ENCODE peak calls at places on chromosomes 12 and 14, in eight cellular contexts. T, Z, J, M, O, K, S and W are unnamed samples.

GRCh38 chr12:70418101-70418500 is 52.0 kb downstream of the KCNMB4 start:
- DNase-seq in J (no peak), O (no peak), Z (no peak), K (no peak), T (peak; percentile 6), M (no peak), S (no peak), W (no peak)

GRCh38 chr12:119225454-119225853 is 46.7 kb downstream of the HSPB8 start:
- DNase-seq in J (no peak), Z (no peak), M (no peak), T (no peak), O (no peak), K (no peak), S (no peak), W (no peak)

GRCh38 chr12:121713257-121714155 is 954 bp downstream of the TMEM120B start:
- DNase-seq in J (peak; percentile 33), O (no peak), S (no peak), K (no peak), Z (no peak), M (no peak), T (peak; percentile 35), W (no peak)

GRCh38 chr14:105094193-105094907 is 29.1 kb upstream of the GPR132 start:
- DNase-seq in J (no peak), M (no peak), S (no peak), T (no peak), K (no peak), Z (no peak), O (no peak), W (no peak)

GRCh38 chr14:77088219-77088618 is 9.8 kb upstream of the CIPC start:
- DNase-seq in J (no peak), K (no peak), T (no peak), M (no peak), O (no peak), Z (no peak), S (no peak), W (no peak)

GRCh38 chr12:3671330-3672112 is 81.4 kb downstream of the CRACR2A start:
- DNase-seq in O (no peak), Z (no peak), M (no peak), K (no peak), T (no peak), S (no peak), J (no peak), W (no peak)

GRCh38 chr12:27622436-27623185 is 73.6 kb upstream of the REP15 start:
- DNase-seq in J (no peak), S (no peak), Z (no peak), T (no peak), M (no peak), K (no peak), O (no peak), W (no peak)

GRCh38 chr14:104521816-104522745 is 57.5 kb upstream of the C14orf180 start:
- DNase-seq in T (no peak), S (no peak), M (no peak), J (no peak), Z (no peak), O (no peak), K (no peak), W (no peak)

GRCh38 chr12:107079172-107080011 is 14.0 kb downstream of the CRY1 start:
- DNase-seq in O (no peak), S (no peak), Z (no peak), M (peak; percentile 38), J (no peak), K (no peak), T (peak; percentile 56), W (no peak)

GRCh38 chr12:58346032-58346632 is 404.8 kb downstream of the ATP23 start:
- DNase-seq in J (peak; percentile 26), O (no peak), K (no peak), M (peak; percentile 58), S (no peak), Z (no peak), T (peak; percentile 66), W (no peak)

GRCh38 chr12:75738486-75738885 is 227.1 kb upstream of the KRR1 start:
- DNase-seq in Z (no peak), K (peak; percentile 42), O (no peak), M (peak; percentile 36), J (no peak), S (no peak), T (peak; percentile 24), W (no peak)

GRCh38 chr12:38886064-38886463 is 19.3 kb downstream of the CPNE8 start:
- DNase-seq in J (no peak), Z (no peak), M (peak; percentile 28), K (no peak), O (peak; percentile 47), S (no peak), T (peak; percentile 50), W (no peak)

GRCh38 chr12:64030155-64030554 is 185.7 kb downstream of the SRGAP1 start:
- DNase-seq in S (no peak), M (no peak), O (no peak), T (no peak), J (no peak), K (no peak), Z (no peak), W (no peak)

GRCh38 chr12:56634242-56634836 is 4.2 kb upstream of the BAZ2A start:
- DNase-seq in S (no peak), T (no peak), O (no peak), J (peak; percentile 31), M (no peak), K (no peak), Z (peak; percentile 18), W (no peak)

GRCh38 chr12:116089080-116089479 is 188.4 kb downstream of the MED13L start:
- DNase-seq in S (no peak), K (no peak), Z (no peak), J (no peak), O (no peak), T (no peak), M (no peak), W (no peak)

GRCh38 chr12:104809251-104809650 is 148.8 kb downstream of the SLC41A2 start:
- DNase-seq in K (no peak), T (no peak), S (no peak), Z (no peak), J (no peak), O (no peak), M (no peak), W (no peak)

GRCh38 chr14:103121161-103121845 is 2.0 kb upstream of the TNFAIP2 start:
- DNase-seq in O (no peak), Z (no peak), K (no peak), S (no peak), T (peak; percentile 64), M (no peak), J (peak; percentile 35), W (no peak)

GRCh38 chr14:97544581-97544980 is 747.4 kb downstream of the VRK1 start:
- DNase-seq in Z (no peak), T (no peak), M (no peak), J (no peak), K (no peak), O (no peak), S (no peak), W (no peak)